ENCODE peak calls at places on chromosomes 3 and 15, in four cellular contexts. P, T, J and E are unnamed samples.

GRCh38 chr15:91861223-91861622 is 7.7 kb downstream of the SLCO3A1 start:
- DNase-seq in P (no peak), T (no peak), J (no peak), E (no peak)

GRCh38 chr15:65336767-65337435 is 32.4 kb downstream of the RNU5B-1 start:
- DNase-seq in P (no peak), T (no peak), J (peak; percentile 39), E (no peak)

GRCh38 chr15:53658827-53659226 is 100.6 kb downstream of the WDR72 start:
- DNase-seq in P (no peak), T (no peak), J (no peak), E (no peak)

GRCh38 chr3:189057369-189057768 is 114.4 kb upstream of the TPRG1 start:
- DNase-seq in P (no peak), T (no peak), J (no peak), E (no peak)

GRCh38 chr15:35208353-35208752 is 123.3 kb upstream of the NANOGP8 start:
- DNase-seq in P (no peak), T (no peak), J (no peak), E (peak; percentile 4)

GRCh38 chr3:13234155-13234505 is 160.9 kb upstream of the IQSEC1 start:
- DNase-seq in P (no peak), T (no peak), J (no peak), E (no peak)

GRCh38 chr15:79376383-79376782 is 55.8 kb upstream of the MINAR1 start:
- DNase-seq in P (no peak), T (no peak), J (no peak), E (no peak)

GRCh38 chr15:68983821-68984517 is 30.5 kb upstream of the NOX5 start:
- DNase-seq in P (peak; percentile 5), T (peak; percentile 16), J (no peak), E (no peak)

GRCh38 chr15:71104636-71105035 is 10.6 kb upstream of the THSD4 start:
- DNase-seq in P (no peak), T (no peak), J (no peak), E (no peak)

GRCh38 chr3:2205692-2206091 is 107.0 kb downstream of the CNTN4 start:
- DNase-seq in P (no peak), T (no peak), J (no peak), E (no peak)

GRCh38 chr15:74328331-74329056 is 39.0 kb downstream of the CYP11A1 start:
- DNase-seq in P (no peak), T (no peak), J (no peak), E (no peak)

GRCh38 chr3:113136529-113136928 is 74.8 kb upstream of the BOC start:
- DNase-seq in P (no peak), T (no peak), J (no peak), E (no peak)

GRCh38 chr3:135929670-135930069 is 35.9 kb upstream of the PPP2R3A start:
- DNase-seq in P (no peak), T (peak; percentile 46), J (peak; percentile 26), E (no peak)

GRCh38 chr3:140223631-140224030 is 288.6 kb downstream of the CLSTN2 start:
- DNase-seq in P (no peak), T (no peak), J (no peak), E (no peak)

GRCh38 chr3:11482024-11482423 is 161.7 kb downstream of the VGLL4 start:
- DNase-seq in P (no peak), T (peak; percentile 54), J (no peak), E (no peak)

GRCh38 chr3:53747559-53747958 is 98.7 kb downstream of the CHDH start:
- DNase-seq in P (no peak), T (no peak), J (no peak), E (no peak)

GRCh38 chr3:53750253-53751210 is 95.7 kb downstream of the CHDH start:
- DNase-seq in P (no peak), T (no peak), J (no peak), E (no peak)

GRCh38 chr3:53748512-53749271 is 97.5 kb downstream of the CHDH start:
- DNase-seq in P (no peak), T (no peak), J (no peak), E (no peak)

GRCh38 chr3:53753518-53754183 is 92.6 kb downstream of the CHDH start:
- DNase-seq in P (no peak), T (no peak), J (no peak), E (no peak)

GRCh38 chr3:53749428-53749827 is 96.8 kb downstream of the CHDH start:
- DNase-seq in P (no peak), T (no peak), J (no peak), E (no peak)
- H2BK120ac ChIP-seq in P (no peak overlapping the region), T (no peak overlapping the region), J (no peak overlapping the region), E (no peak overlapping the region)

DNA sequence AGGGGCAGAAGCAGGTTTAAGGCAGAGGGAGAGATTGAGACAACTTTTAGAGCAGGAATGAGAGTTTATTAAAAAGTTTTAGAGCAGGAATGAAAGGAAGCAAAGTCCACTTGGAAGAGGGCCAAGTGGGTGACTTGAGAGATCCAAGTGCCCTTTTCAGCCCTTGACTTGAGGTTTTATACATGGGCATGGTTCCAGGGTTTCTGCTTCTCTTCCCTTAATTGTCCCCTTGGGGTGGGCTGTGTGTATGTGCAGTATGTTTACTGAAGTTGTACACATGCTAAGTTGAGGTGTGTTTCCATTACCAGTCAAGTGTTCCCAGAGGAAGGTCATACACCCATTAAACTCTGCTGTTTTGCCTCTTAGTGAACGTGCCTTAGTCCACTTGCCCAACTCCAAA is 41.0 kb downstream of the METTL6 start:
- DNase-seq in P (no peak), T (no peak), J (no peak), E (no peak)
- H3K4me3 ChIP-seq in P (no peak overlapping the region), T (no peak overlapping the region), J (no peak overlapping the region), E (no peak overlapping the region)

GRCh38 chr3:126484662-126485061 is 9.0 kb upstream of the ZXDC start:
- DNase-seq in P (no peak), T (no peak), J (no peak), E (no peak)

GRCh38 chr3:126482503-126483255 is 7.0 kb upstream of the ZXDC start:
- DNase-seq in P (no peak), T (no peak), J (no peak), E (no peak)

GRCh38 chr3:126485131-126485530 is 9.4 kb upstream of the ZXDC start:
- DNase-seq in P (no peak), T (no peak), J (no peak), E (no peak)

GRCh38 chr3:126483321-126483761 is 7.7 kb upstream of the ZXDC start:
- DNase-seq in P (no peak), T (no peak), J (no peak), E (no peak)

GRCh38 chr3:126484148-126484547 is 8.5 kb upstream of the ZXDC start:
- DNase-seq in P (no peak), T (no peak), J (no peak), E (no peak)
- H2BK120ac ChIP-seq in P (no peak overlapping the region), T (no peak overlapping the region), J (no peak overlapping the region), E (no peak overlapping the region)

GRCh38 chr15:51132384-51133139 is 37.9 kb upstream of the TNFAIP8L3 start:
- DNase-seq in P (no peak), T (peak; percentile 96), J (peak; percentile 88), E (peak; percentile 47)
- H3K4me3 ChIP-seq in P (no peak overlapping the region), T (no peak overlapping the region), J (no peak overlapping the region), E (no peak overlapping the region)

GRCh38 chr3:29247088-29247745 is 33.7 kb upstream of the RBMS3 start:
- DNase-seq in P (no peak), T (no peak), J (no peak), E (no peak)

GRCh38 chr3:29241855-29242254 is 39.0 kb upstream of the RBMS3 start:
- DNase-seq in P (no peak), T (no peak), J (no peak), E (no peak)

GRCh38 chr3:29249829-29250228 is 31.0 kb upstream of the RBMS3 start:
- DNase-seq in P (no peak), T (no peak), J (no peak), E (no peak)

GRCh38 chr3:29240887-29241286 is 40.0 kb upstream of the RBMS3 start:
- DNase-seq in P (no peak), T (no peak), J (no peak), E (no peak)

DNA sequence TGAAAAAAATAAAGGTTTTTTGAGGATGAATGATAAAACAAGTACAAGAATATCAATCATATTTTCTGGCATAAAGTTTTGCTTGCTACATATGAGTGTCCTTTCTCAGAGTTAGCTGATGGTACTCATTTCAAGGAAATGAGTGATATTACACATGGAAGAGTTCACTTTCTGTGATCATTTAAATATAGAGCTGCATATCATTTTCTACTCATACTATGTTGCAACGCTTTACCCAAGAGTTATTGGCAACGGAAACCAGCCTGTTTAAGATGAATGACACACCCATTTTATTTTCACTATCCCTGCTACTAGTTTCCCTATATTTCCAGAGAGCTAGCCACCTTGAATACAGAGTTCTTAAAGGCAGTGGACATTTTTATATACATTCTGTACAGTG is 35.4 kb upstream of the RBMS3 start:
- DNase-seq in P (no peak), T (no peak), J (no peak), E (no peak)
- H2BK120ac ChIP-seq in P (no peak overlapping the region), T (no peak overlapping the region), J (no peak overlapping the region), E (no peak overlapping the region)

GRCh38 chr15:47184003-47184404 is 533.3 kb upstream of the SEMA6D start:
- DNase-seq in P (peak; percentile 19), T (no peak), J (peak; percentile 61), E (peak; percentile 70)

GRCh38 chr15:47182818-47183217 is 534.5 kb upstream of the SEMA6D start:
- DNase-seq in P (no peak), T (no peak), J (no peak), E (no peak)

GRCh38 chr15:47186071-47186470 is 531.2 kb upstream of the SEMA6D start:
- DNase-seq in P (no peak), T (no peak), J (no peak), E (no peak)

GRCh38 chr15:47184405-47185221 is 532.7 kb upstream of the SEMA6D start:
- DNase-seq in P (no peak), T (peak; percentile 14), J (peak; percentile 27), E (peak; percentile 46)

GRCh38 chr15:47185222-47185800 is 532.0 kb upstream of the SEMA6D start:
- DNase-seq in P (no peak), T (peak; percentile 0), J (peak; percentile 0), E (no peak)
- H3K4me3 ChIP-seq in P (no peak overlapping the region), T (peak overlapping the region; percentile 40), J (no peak overlapping the region), E (peak overlapping the region; percentile 47)

DNA sequence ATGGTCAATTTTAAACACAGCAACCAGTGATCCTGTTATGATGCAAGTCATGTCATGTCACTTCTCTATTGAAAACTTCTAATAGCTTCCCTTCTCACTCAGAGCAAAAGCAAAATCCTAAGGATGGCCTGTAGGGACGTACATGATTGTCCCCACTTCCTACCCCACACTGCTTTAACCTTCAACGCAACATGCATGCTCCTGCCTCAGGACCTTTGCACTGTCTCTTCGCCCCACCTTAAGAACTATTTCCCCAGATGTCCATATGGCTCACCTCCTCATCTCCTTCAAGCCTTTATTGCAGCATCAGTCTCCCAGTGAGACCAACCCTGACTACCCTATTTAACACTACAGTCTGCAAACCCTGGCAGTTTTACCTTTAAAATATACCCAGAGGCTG is 214.1 kb upstream of the CHRM5 start:
- DNase-seq in P (no peak), T (no peak), J (no peak), E (no peak)
- H2BK120ac ChIP-seq in P (no peak overlapping the region), T (no peak overlapping the region), J (no peak overlapping the region), E (no peak overlapping the region)